ENCODE peak calls at places on chromosome 2, in eight cellular contexts. V, F, G, W, R, K, Q and U are unnamed samples.
A peak's percentile ranks its signal among the peaks of the same experiment; 100 is the strongest.

GRCh38 chr2:207121784-207122183 is 44.0 kb downstream of the KLF7 start:
- DNase-seq in V (no peak), R (no peak), F (peak; percentile 55), Q (no peak), G (no peak), W (no peak), K (peak; percentile 87), U (peak; percentile 82)

GRCh38 chr2:187711122-187711521 is 156.9 kb upstream of the TFPI start:
- DNase-seq in V (no peak), Q (no peak), G (no peak), F (no peak), R (no peak), W (no peak), K (peak; percentile 3), U (no peak)

GRCh38 chr2:240892361-240892760 is 3.6 kb downstream of the MAB21L4 start:
- DNase-seq in V (no peak), K (no peak), Q (no peak), R (no peak), F (no peak), G (no peak), W (no peak), U (no peak)

GRCh38 chr2:240401781-240402551 is 33.5 kb upstream of the GPC1 start:
- DNase-seq in R (no peak), V (no peak), F (no peak), Q (peak; percentile 23), G (no peak), W (no peak), K (no peak), U (no peak)

GRCh38 chr2:223896751-223897320 is 48.3 kb downstream of the WDFY1 start:
- DNase-seq in Q (no peak), G (no peak), F (peak; percentile 51), W (no peak), V (no peak), K (peak; percentile 42), R (no peak), U (peak; percentile 49)

GRCh38 chr2:17628349-17629261 is 88.1 kb downstream of the VSNL1 start:
- DNase-seq in G (no peak), F (peak; percentile 44), W (no peak), K (no peak), Q (no peak), V (no peak), R (no peak), U (peak; percentile 78)

GRCh38 chr2:85862426-85862825 is 26.4 kb downstream of the ST3GAL5 start:
- DNase-seq in W (no peak), F (no peak), R (no peak), Q (no peak), G (no peak), V (no peak), K (no peak), U (peak; percentile 77)

GRCh38 chr2:142180820-142181533 is 50.2 kb upstream of the LRP1B start:
- DNase-seq in W (no peak), G (no peak), R (peak; percentile 47), K (peak; percentile 11), Q (no peak), F (peak; percentile 11), V (no peak), U (no peak)

GRCh38 chr2:85583667-85584353 is 421 bp upstream of the VAMP5 start:
- DNase-seq in G (no peak), V (no peak), Q (no peak), R (no peak), F (no peak), K (no peak), W (no peak), U (no peak)

GRCh38 chr2:135164431-135164830 is 112.3 kb downstream of the RAB3GAP1 start:
- DNase-seq in V (no peak), K (peak; percentile 64), Q (no peak), F (peak; percentile 95), W (no peak), R (peak; percentile 30), G (no peak), U (peak; percentile 76)

GRCh38 chr2:85765081-85765731 is 11.4 kb downstream of the ATOH8 start:
- DNase-seq in F (no peak), W (no peak), K (no peak), G (no peak), R (no peak), V (no peak), Q (no peak), U (no peak)

GRCh38 chr2:230660294-230661060 is 52.2 kb upstream of the CAB39 start:
- DNase-seq in W (no peak), F (no peak), G (peak; percentile 75), V (peak; percentile 52), K (no peak), Q (no peak), R (no peak), U (no peak)

GRCh38 chr2:112621792-112622527 is 23.8 kb upstream of the SLC20A1 start:
- DNase-seq in V (no peak), K (peak; percentile 92), W (no peak), R (no peak), F (peak; percentile 79), G (no peak), Q (no peak), U (peak; percentile 87)

GRCh38 chr2:151357359-151357758 is at the start of gene TNFAIP6:
- DNase-seq in R (peak; percentile 41), F (peak; percentile 87), V (peak; percentile 11), K (peak; percentile 98), W (no peak), Q (no peak), G (no peak), U (peak; percentile 90)

GRCh38 chr2:65991864-65992554 is 442.9 kb upstream of the MEIS1 start:
- DNase-seq in K (no peak), G (no peak), R (no peak), V (no peak), Q (no peak), F (no peak), W (no peak), U (no peak)
- H3K4me3 ChIP-seq in K (no peak overlapping the region), G (no peak overlapping the region), R (no peak overlapping the region), V (no peak overlapping the region), Q (no peak overlapping the region), F (no peak overlapping the region), W (no peak overlapping the region), U (no peak overlapping the region)

GRCh38 chr2:37527362-37527761 is 144.1 kb downstream of the CDC42EP3 start:
- DNase-seq in W (no peak), G (no peak), V (no peak), K (no peak), F (no peak), R (no peak), Q (no peak), U (no peak)
- TF ChIP-seq CTCF in W (no peak), G (no peak), V (no peak), K (no peak), F (no peak), R (no peak), Q (no peak), U (no peak)

GRCh38 chr2:160666677-160667061 is 173.1 kb upstream of the RBMS1 start:
- DNase-seq in Q (no peak), K (peak; percentile 75), F (no peak), V (no peak), R (no peak), W (no peak), G (no peak), U (no peak)
- H3K4me3 ChIP-seq in Q (no peak overlapping the region), K (peak overlapping the region; percentile 22), F (no peak overlapping the region), V (no peak overlapping the region), R (peak overlapping the region; percentile 5), W (no peak overlapping the region), G (no peak overlapping the region), U (no peak overlapping the region)

GRCh38 chr2:127469051-127469450 is 50.8 kb downstream of the PROC start:
- DNase-seq in Q (no peak), G (no peak), V (no peak), W (no peak), K (no peak), R (no peak), F (no peak), U (no peak)
- TF ChIP-seq CTCF in Q (no peak), G (no peak), V (no peak), W (no peak), K (no peak), R (no peak), F (no peak), U (no peak)

GRCh38 chr2:120868366-120868765 is 132.7 kb downstream of the GLI2 start:
- DNase-seq in Q (no peak), F (no peak), R (no peak), W (no peak), K (no peak), V (no peak), G (no peak), U (no peak)
- H3K4me3 ChIP-seq in Q (no peak overlapping the region), F (no peak overlapping the region), R (no peak overlapping the region), W (peak overlapping the region; percentile 37), K (peak overlapping the region; percentile 48), V (no peak overlapping the region), G (peak overlapping the region; percentile 38), U (no peak overlapping the region)

DNA sequence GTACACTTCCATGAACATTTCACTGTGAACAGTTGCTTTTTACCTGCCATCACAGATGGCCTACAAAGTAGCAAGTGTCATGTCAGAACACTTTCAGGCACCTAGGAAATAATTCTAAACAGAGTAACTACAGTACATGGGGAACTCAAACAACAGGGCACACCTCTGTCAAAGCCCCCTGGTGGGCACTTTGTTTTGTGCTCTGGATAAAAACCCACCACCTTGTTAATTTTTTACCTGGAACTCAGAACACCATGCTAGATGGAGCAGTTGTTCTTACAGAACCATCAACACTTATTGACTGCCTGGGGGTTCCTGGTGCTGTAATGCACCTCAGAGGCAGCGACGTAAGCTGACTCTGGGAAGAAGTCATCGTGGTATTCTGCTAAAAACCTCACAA is 2.3 kb downstream of the MSL3B start:
- DNase-seq in W (no peak), V (no peak), G (no peak), R (no peak), Q (no peak), K (no peak), F (no peak), U (no peak)
- TF ChIP-seq CTCF in W (no peak), V (no peak), G (no peak), R (no peak), Q (no peak), K (peak; percentile 5), F (no peak), U (peak; percentile 9)

GRCh38 chr2:219037783-219038549 is 3.4 kb downstream of the CFAP65 start:
- DNase-seq in W (no peak), Q (peak; percentile 52), V (no peak), F (no peak), K (no peak), G (no peak), R (no peak), U (no peak)

GRCh38 chr2:219042750-219043149 is 1.4 kb upstream of the CFAP65 start:
- DNase-seq in K (no peak), F (no peak), Q (no peak), V (no peak), R (no peak), G (no peak), W (no peak), U (no peak)

GRCh38 chr2:219038600-219038999 is 2.7 kb downstream of the CFAP65 start:
- DNase-seq in V (no peak), Q (peak; percentile 28), K (no peak), W (no peak), G (no peak), R (no peak), F (no peak), U (no peak)

GRCh38 chr2:219042157-219042556 is 841 bp upstream of the CFAP65 start:
- DNase-seq in R (no peak), V (no peak), Q (no peak), G (no peak), F (no peak), K (no peak), W (no peak), U (no peak)

GRCh38 chr2:219041252-219041651 is at the start of gene CFAP65:
- DNase-seq in K (peak; percentile 56), R (peak; percentile 68), F (peak; percentile 46), G (no peak), W (no peak), V (no peak), Q (peak; percentile 48), U (peak; percentile 53)
- H3K4me3 ChIP-seq in K (peak within 1 kb of the TSS; percentile 44), R (peak within 1 kb of the TSS; percentile 49), F (peak within 1 kb of the TSS; percentile 36), G (peak within 1 kb of the TSS; percentile 26), W (no peak within 1 kb of the TSS), V (no peak within 1 kb of the TSS), Q (peak within 1 kb of the TSS; percentile 4), U (peak within 1 kb of the TSS; percentile 35)